ENCODE peak calls at places on chromosomes 7 and 10, in four cellular contexts. B, O, X and D are unnamed samples.
A peak's percentile ranks its signal among the peaks of the same experiment; 100 is the strongest.

GRCh38 chr10:129809841-129810240 is 154.2 kb downstream of the EBF3 start:
- DNase-seq in X (no peak), O (no peak), B (no peak), D (no peak)

GRCh38 chr7:154947604-154948003 is 55.3 kb downstream of the PAXIP1 start:
- DNase-seq in X (no peak), B (no peak), O (no peak), D (no peak)

GRCh38 chr10:24721254-24722106 is 2.2 kb downstream of the ARHGAP21 start:
- DNase-seq in X (no peak), B (peak; percentile 42), O (peak; percentile 12), D (no peak)

GRCh38 chr7:143172354-143172753 is 10.9 kb upstream of the TAS2R39 start:
- DNase-seq in X (peak; percentile 23), O (no peak), B (peak; percentile 83), D (no peak)

GRCh38 chr10:42995537-42995936 is 81.3 kb upstream of the RET start:
- DNase-seq in O (no peak), X (no peak), B (no peak), D (no peak)

GRCh38 chr10:48985621-48986158 is 46.0 kb upstream of the LRRC18 start:
- DNase-seq in O (no peak), B (no peak), X (no peak), D (no peak)

GRCh38 chr7:25481891-25482290 is 253.6 kb upstream of the NPVF start:
- DNase-seq in O (no peak), B (no peak), X (no peak), D (no peak)

GRCh38 chr7:144827581-144828139 is 8.2 kb downstream of the TPK1 start:
- DNase-seq in O (no peak), B (no peak), X (no peak), D (peak; percentile 88)

GRCh38 chr7:51234139-51234538 is 82.5 kb downstream of the COBL start:
- DNase-seq in O (no peak), X (no peak), B (no peak), D (no peak)

GRCh38 chr10:123517376-123517775 is 148.8 kb upstream of the GPR26 start:
- DNase-seq in X (no peak), B (no peak), O (no peak), D (no peak)

GRCh38 chr7:98456851-98457250 is 56.0 kb upstream of the BAIAP2L1 start:
- DNase-seq in B (no peak), O (no peak), X (no peak), D (no peak)

GRCh38 chr10:43408331-43408709 is 666 bp downstream of the HNRNPF start:
- DNase-seq in B (no peak), X (no peak), O (no peak), D (no peak)

GRCh38 chr10:127577376-127577775 is 28.3 kb downstream of the NPS start:
- DNase-seq in O (no peak), X (no peak), B (no peak), D (no peak)

GRCh38 chr7:140060788-140061606 is 1.8 kb downstream of the PARP12 start:
- DNase-seq in X (peak; percentile 49), O (peak; percentile 77), B (no peak), D (peak; percentile 53)

GRCh38 chr10:128047337-128047736 is 78.9 kb downstream of the MKI67 start:
- DNase-seq in B (peak; percentile 90), O (peak; percentile 71), X (no peak), D (peak; percentile 20)

GRCh38 chr7:36044096-36044892 is 108.8 kb upstream of the EEPD1 start:
- DNase-seq in B (no peak), O (no peak), X (no peak), D (no peak)

GRCh38 chr10:99926925-99927718 is 82.6 kb downstream of the DNMBP start:
- DNase-seq in X (peak; percentile 51), O (peak; percentile 76), B (peak; percentile 26), D (peak; percentile 62)

GRCh38 chr10:93469454-93469853 is 12.7 kb downstream of the MYOF start:
- DNase-seq in X (no peak), B (no peak), O (peak; percentile 37), D (no peak)

DNA sequence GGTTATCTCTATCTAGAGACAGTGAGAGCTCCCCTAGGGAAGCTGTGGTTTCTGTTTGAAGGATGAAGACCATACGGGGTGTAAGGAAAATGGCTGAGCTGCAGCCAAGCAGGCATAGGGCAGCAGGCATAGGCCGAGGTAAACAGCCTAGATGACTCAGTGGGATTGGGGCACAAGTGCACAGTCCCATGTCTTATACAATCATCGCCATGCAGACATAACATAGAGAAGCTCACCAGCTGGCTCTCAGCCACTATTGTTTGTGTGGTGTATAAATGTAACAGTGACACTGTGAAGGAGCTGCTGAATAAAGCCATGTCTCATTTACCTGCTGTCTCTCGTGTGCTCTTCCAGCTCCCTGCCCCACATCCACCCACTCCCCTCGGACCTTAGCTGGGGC is 582.5 kb downstream of the REEP3 start:
- DNase-seq in B (no peak), X (no peak), O (no peak), D (no peak)
- H3K27ac ChIP-seq in B (no peak overlapping the region), X (no peak overlapping the region), O (no peak overlapping the region), D (no peak overlapping the region)

GRCh38 chr7:17230099-17230807 is 68.2 kb upstream of the AHR start:
- DNase-seq in O (no peak), B (no peak), X (no peak), D (no peak)

GRCh38 chr7:17236603-17237002 is 61.8 kb upstream of the AHR start:
- DNase-seq in X (no peak), O (no peak), B (no peak), D (peak; percentile 42)

GRCh38 chr7:17236161-17236560 is 62.3 kb upstream of the AHR start:
- DNase-seq in X (no peak), B (no peak), O (no peak), D (no peak)

GRCh38 chr7:17233643-17234397 is 64.6 kb upstream of the AHR start:
- DNase-seq in X (no peak), B (no peak), O (no peak), D (peak; percentile 24)

GRCh38 chr7:17234398-17235021 is 63.9 kb upstream of the AHR start:
- DNase-seq in O (peak; percentile 41), B (no peak), X (no peak), D (peak; percentile 93)
- H3K4me3 ChIP-seq in O (no peak overlapping the region), B (no peak overlapping the region), X (no peak overlapping the region), D (no peak overlapping the region)

GRCh38 chr7:49001610-49002033 is 77.3 kb downstream of the CDC14C start:
- DNase-seq in X (no peak), O (no peak), B (no peak), D (no peak)
- TF ChIP-seq CTCF in X (no peak), O (peak; percentile 62), B (peak; percentile 27), D (peak; percentile 29)

DNA sequence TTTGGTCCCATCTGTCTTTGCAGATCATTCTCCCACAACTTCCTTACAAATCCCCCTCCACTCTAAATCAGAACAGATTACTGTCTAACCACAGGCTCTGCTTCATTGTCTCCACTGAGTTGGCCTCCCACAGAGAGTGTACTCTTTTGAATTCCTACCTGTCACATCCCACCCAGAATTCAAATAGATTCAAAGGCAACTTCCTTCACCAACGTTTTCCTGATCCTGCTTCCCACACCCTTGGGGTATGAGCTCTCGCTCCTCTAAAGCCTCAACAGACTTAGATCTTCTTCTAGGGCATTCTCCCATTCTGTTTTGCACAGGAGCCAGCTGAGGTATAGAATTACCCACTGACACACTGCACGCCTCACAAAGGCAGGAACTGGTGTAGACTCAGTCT is 197.8 kb upstream of the CDCA7L start:
- DNase-seq in B (no peak), X (no peak), O (no peak), D (no peak)
- H3K27ac ChIP-seq in B (no peak overlapping the region), X (no peak overlapping the region), O (no peak overlapping the region), D (no peak overlapping the region)

GRCh38 chr10:97821308-97822038 is 28.2 kb upstream of the GOLGA7B start:
- DNase-seq in O (no peak), X (no peak), B (no peak), D (no peak)
- H3K4me3 ChIP-seq in O (no peak overlapping the region), X (no peak overlapping the region), B (no peak overlapping the region), D (no peak overlapping the region)

DNA sequence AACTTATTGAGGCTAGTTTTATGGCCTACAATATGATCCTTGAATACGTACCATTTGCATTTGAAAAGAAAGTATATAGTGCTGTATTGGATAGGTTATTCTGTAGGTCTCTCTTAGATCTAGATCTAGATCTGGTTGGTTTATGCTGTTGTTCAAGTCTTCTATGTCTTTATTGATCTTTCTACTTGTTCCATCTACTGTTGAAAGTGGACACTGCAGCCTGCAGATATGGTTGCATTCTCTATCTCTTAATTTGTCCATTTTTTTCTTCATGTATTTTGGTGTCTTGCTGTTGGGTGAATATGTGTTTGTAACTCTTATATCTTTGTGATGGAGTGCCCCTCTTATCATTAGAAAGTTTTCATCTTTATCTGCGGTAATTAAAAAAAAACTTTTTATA is 139.4 kb upstream of the PCDH15 start:
- DNase-seq in X (no peak), O (no peak), B (no peak), D (no peak)
- TF ChIP-seq CTCF in X (no peak), O (peak; percentile 27), B (no peak), D (no peak)

GRCh38 chr10:112754001-112754411 is 196.0 kb upstream of the TCF7L2 start:
- DNase-seq in B (no peak), X (peak; percentile 44), O (no peak), D (peak; percentile 11)
- H3K27ac ChIP-seq in B (no peak overlapping the region), X (peak overlapping the region; percentile 54), O (no peak overlapping the region), D (no peak overlapping the region)

GRCh38 chr10:600234-600633 is 89.2 kb downstream of the DIP2C start:
- DNase-seq in O (no peak), X (no peak), B (no peak), D (no peak)

GRCh38 chr10:596725-597345 is 92.6 kb downstream of the DIP2C start:
- DNase-seq in B (no peak), X (no peak), O (no peak), D (no peak)

GRCh38 chr10:599767-600166 is 89.7 kb downstream of the DIP2C start:
- DNase-seq in B (no peak), O (no peak), X (no peak), D (no peak)

GRCh38 chr10:597976-598375 is 91.5 kb downstream of the DIP2C start:
- DNase-seq in X (no peak), B (no peak), O (no peak), D (no peak)

DNA sequence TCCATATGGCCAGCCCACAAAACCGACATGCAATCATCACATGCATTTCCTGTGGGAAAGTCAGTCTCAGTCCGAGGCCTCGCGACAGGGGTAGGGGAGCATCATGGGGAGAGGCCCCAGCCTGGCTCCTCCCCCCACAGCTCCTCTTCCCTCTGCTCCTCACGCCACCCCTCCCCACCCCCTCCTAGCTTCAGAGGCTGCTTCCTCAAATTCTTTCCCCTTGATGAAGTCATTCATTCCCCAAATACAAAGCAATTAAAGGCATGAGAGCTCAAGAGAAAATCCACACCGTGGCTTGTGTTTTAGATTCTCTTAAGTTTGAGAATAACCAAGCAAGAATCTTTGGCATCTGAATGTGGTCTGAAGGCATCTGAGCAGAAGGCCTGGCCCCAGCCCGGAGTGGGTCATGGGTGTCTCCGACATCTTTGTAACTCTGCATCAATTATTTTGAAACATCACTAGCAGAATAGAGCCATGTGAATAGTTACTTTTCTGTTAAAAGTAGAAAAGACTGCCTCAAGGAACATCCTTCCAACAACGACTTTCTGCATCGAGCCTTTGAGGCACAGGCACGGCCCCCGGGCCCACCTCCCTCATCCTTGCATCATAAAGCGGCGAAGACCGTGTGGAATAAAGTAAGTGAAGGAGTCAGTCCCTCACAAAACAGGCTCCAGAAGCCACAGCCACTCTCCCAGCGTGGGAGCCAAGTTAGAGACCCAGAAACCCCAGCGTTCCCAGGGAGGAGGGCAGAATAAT is 90.9 kb downstream of the DIP2C start:
- DNase-seq in O (no peak), X (no peak), B (no peak), D (peak; percentile 94)
- H3K4me3 ChIP-seq in O (no peak overlapping the region), X (no peak overlapping the region), B (no peak overlapping the region), D (no peak overlapping the region)